ENCODE peak calls at places on chromosomes 13 and 19, in five cellular contexts. M is mesenchymal stem cell, N is IMR-90, P is trophoblast cell, D is H1. X is an unnamed sample.

GRCh38 chr19:10086032-10086903 is at the start of gene SHFL:
- DNase-seq in M (peak), N (peak), P (peak), D (no peak), X (no peak)

GRCh38 chr19:3360494-3361383 is 5.6 kb upstream of the NFIC start:
- DNase-seq in M (peak), N (no peak), P (peak), D (no peak), X (no peak)

GRCh38 chr19:11064831-11065303 is 24.4 kb upstream of the LDLR start:
- DNase-seq in M (no peak), N (no peak), P (peak), D (no peak), X (no peak)

GRCh38 chr19:58558623-58559274 is 338 bp upstream of the UBE2M start:
- DNase-seq in M (peak), N (peak), P (peak), D (peak), X (peak)

GRCh38 chr13:33751151-33751550 is 66.8 kb upstream of the RFC3 start:
- DNase-seq in M (peak), N (peak), P (peak), D (no peak), X (no peak)

GRCh38 chr13:98454389-98454881 is 122.5 kb downstream of the STK24 start:
- DNase-seq in M (peak), N (peak), P (no peak), D (no peak), X (no peak)

GRCh38 chr13:77506874-77507273 is 28.6 kb upstream of the SCEL start:
- DNase-seq in M (peak), N (no peak), P (no peak), D (no peak), X (no peak)

GRCh38 chr13:109567315-109567714 is 219.1 kb downstream of the IRS2 start:
- DNase-seq in M (no peak), N (no peak), P (no peak), D (no peak), X (no peak)

GRCh38 chr19:48635263-48635965 is 1.8 kb downstream of the DBP start:
- DNase-seq in M (no peak), N (no peak), P (peak), D (no peak), X (no peak)

GRCh38 chr19:898663-899062 is 5.4 kb downstream of the RNU6-9 start:
- DNase-seq in M (no peak), N (no peak), P (peak), D (no peak), X (no peak)

GRCh38 chr19:5949792-5950305 is 28.1 kb downstream of the RANBP3 start:
- DNase-seq in M (no peak), N (no peak), P (no peak), D (no peak), X (no peak)

GRCh38 chr19:22919946-22920345 is 83.0 kb downstream of the ZNF728 start:
- DNase-seq in M (no peak), N (no peak), P (no peak), D (no peak), X (no peak)

GRCh38 chr19:43564800-43565199 is 10.5 kb downstream of the XRCC1 start:
- DNase-seq in M (no peak), N (no peak), P (peak), D (no peak), X (no peak)

GRCh38 chr13:93847162-93847561 is 620.6 kb downstream of the GPC6 start:
- DNase-seq in M (peak), N (peak), P (no peak), D (no peak), X (no peak)

GRCh38 chr19:34276614-34277013 is 22.3 kb downstream of the GARRE1 start:
- DNase-seq in M (no peak), N (no peak), P (no peak), D (no peak), X (no peak)

GRCh38 chr19:19817357-19817756 is 4.2 kb downstream of the ZNF506 start:
- DNase-seq in M (no peak), N (no peak), P (no peak), D (no peak), X (peak)

GRCh38 chr13:98925949-98926348 is 51.9 kb downstream of the DOCK9 start:
- DNase-seq in M (no peak), N (no peak), P (peak), D (no peak), X (peak)

GRCh38 chr13:49098771-49099512 is 121.2 kb upstream of the MLNR start:
- DNase-seq in M (peak), N (no peak), P (peak), D (no peak), X (peak)

GRCh38 chr13:51729853-51730553 is 74.0 kb downstream of the DHRS12 start:
- DNase-seq in M (peak), N (peak), P (peak), D (no peak), X (peak)

GRCh38 chr13:82330499-82330898 is 1551.8 kb downstream of the SLITRK1 start:
- DNase-seq in M (peak), N (no peak), P (peak), D (no peak), X (peak)

GRCh38 chr19:16134510-16134909 is 9.0 kb upstream of the HSH2D start:
- DNase-seq in M (no peak), N (no peak), P (no peak), D (no peak), X (no peak)

GRCh38 chr13:112174476-112175110 is 107.6 kb downstream of the SOX1 start:
- DNase-seq in M (no peak), N (no peak), P (no peak), D (no peak), X (no peak)

GRCh38 chr13:103000157-103000556 is 66.1 kb downstream of the SLC10A2 start:
- DNase-seq in M (no peak), N (no peak), P (no peak), D (no peak), X (no peak)

GRCh38 chr13:70255406-70255991 is 147.2 kb upstream of the KLHL1 start:
- DNase-seq in M (no peak), N (no peak), P (no peak), D (no peak), X (no peak)

GRCh38 chr13:64278493-64278892 is 2862.8 kb upstream of the PCDH20 start:
- DNase-seq in M (peak), N (peak), P (peak), D (no peak), X (no peak)

GRCh38 chr19:7925171-7925837 is 631 bp downstream of the CTXN1 start:
- DNase-seq in M (peak), N (peak), P (peak), D (peak), X (peak)

GRCh38 chr19:15696654-15697194 is 23.8 kb downstream of the CYP4F12 start:
- DNase-seq in M (no peak), N (no peak), P (no peak), D (no peak), X (no peak)

GRCh38 chr19:518292-519231 is 11.3 kb downstream of the TPGS1 start:
- DNase-seq in M (peak), N (peak), P (peak), D (no peak), X (peak)

GRCh38 chr19:46978470-46978869 is 41.2 kb upstream of the NPAS1 start:
- DNase-seq in M (no peak), N (no peak), P (no peak), D (no peak), X (no peak)
- H3K27ac ChIP-seq in M (peak), N (no peak), P (peak), D (no peak), X (no peak)

DNA sequence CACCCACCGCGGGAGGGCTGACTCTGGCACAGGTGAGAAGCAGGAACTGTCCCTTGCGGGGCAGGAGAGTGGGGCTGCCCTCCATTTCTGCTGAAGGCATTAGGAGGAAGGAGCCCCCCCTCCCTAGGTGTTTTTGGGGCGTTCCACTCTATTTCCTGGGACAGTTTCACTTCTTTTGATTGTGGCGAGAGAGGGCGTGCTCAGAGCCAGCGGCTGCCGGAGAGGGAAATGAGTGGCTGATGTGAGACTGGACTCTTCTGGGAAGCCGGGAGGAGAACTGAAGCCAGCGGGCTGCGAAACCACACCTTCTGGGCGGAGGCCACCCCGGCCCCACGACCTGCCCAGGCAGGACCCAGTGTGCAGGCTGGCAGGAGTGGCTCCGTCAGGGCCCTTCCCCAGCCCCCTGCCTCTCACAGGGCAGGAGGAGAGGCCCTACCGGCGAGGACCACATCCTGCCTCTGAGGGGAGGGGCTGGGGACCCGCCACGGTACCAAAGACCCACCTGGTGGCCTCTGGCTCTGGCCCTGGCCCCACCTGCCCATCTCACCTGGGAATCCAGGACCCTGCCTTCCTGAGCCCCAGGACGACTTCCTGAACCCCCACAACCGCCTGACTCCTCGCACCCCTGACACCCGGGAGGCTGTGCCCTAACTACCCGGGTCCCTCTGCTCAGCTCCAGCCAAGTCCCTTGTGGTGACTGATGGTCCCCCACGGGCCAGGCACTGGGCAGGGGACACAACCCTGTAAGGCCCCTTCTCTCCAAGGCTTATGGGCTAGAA is 25.9 kb downstream of the MPND start:
- DNase-seq in M (no peak), N (no peak), P (no peak), D (no peak), X (peak)
- H3K4ac ChIP-seq in M (peak), N (peak), P (peak), D (no peak), X (no peak)

GRCh38 chr19:40339018-40339728 is 9.0 kb downstream of the C19orf47 start:
- DNase-seq in M (no peak), N (no peak), P (no peak), D (no peak), X (no peak)
- H3K27ac ChIP-seq in M (no peak), N (no peak), P (no peak), D (no peak), X (no peak)

GRCh38 chr19:18322318-18322758 is 538 bp downstream of the LSM4 start:
- DNase-seq in M (peak), N (peak), P (peak), D (no peak), X (peak)
- H3K4ac ChIP-seq in M (peak), N (peak), P (peak), D (peak), X (peak)

GRCh38 chr13:113415825-113416224 is 37.5 kb downstream of the ADPRHL1 start:
- DNase-seq in M (no peak), N (no peak), P (no peak), D (no peak), X (no peak)

GRCh38 chr13:113413178-113413897 is 40.0 kb downstream of the ADPRHL1 start:
- DNase-seq in M (no peak), N (no peak), P (no peak), D (no peak), X (no peak)

GRCh38 chr13:113415032-113415431 is 38.3 kb downstream of the ADPRHL1 start:
- DNase-seq in M (no peak), N (no peak), P (no peak), D (no peak), X (no peak)

GRCh38 chr13:113413898-113414282 is 39.4 kb downstream of the ADPRHL1 start:
- DNase-seq in M (no peak), N (no peak), P (no peak), D (no peak), X (no peak)

GRCh38 chr13:113414335-113414734 is 39.0 kb downstream of the ADPRHL1 start:
- DNase-seq in M (no peak), N (no peak), P (no peak), D (no peak), X (no peak)
- H3K27ac ChIP-seq in M (no peak), N (no peak), P (no peak), D (no peak), X (no peak)

GRCh38 chr13:24741016-24741662 is 22.8 kb upstream of the RNF17 start:
- DNase-seq in M (no peak), N (no peak), P (no peak), D (no peak), X (peak)

GRCh38 chr13:24742294-24742693 is 21.7 kb upstream of the RNF17 start:
- DNase-seq in M (no peak), N (no peak), P (no peak), D (no peak), X (peak)

GRCh38 chr13:24740014-24740890 is 23.7 kb upstream of the RNF17 start:
- DNase-seq in M (no peak), N (no peak), P (no peak), D (no peak), X (no peak)

GRCh38 chr13:24742986-24743385 is 21.0 kb upstream of the RNF17 start:
- DNase-seq in M (no peak), N (no peak), P (no peak), D (no peak), X (no peak)

GRCh38 chr13:24741791-24742190 is 22.2 kb upstream of the RNF17 start:
- DNase-seq in M (no peak), N (no peak), P (no peak), D (no peak), X (no peak)
- H3K4ac ChIP-seq in M (no peak), N (no peak), P (no peak), D (no peak), X (no peak)